ENCODE peak calls at places on chromosomes 11 and 22, in eight cellular contexts. O is T follicular helper cell, X is GM12892, T is mucosa of descending colon, F is neural progenitor cell, J is neural crest cell, B is upper lobe of right lung, U is AG09309. N is an unnamed sample.

GRCh38 chr11:116294630-116295029 is 478.2 kb downstream of the BUD13 start:
- DNase-seq in O (no peak), X (no peak), T (no peak), F (no peak), J (no peak), B (no peak), U (no peak), N (peak)

GRCh38 chr11:74932169-74932568 is 16.7 kb downstream of the XRRA1 start:
- DNase-seq in O (no peak), X (no peak), T (no peak), F (no peak), J (no peak), B (no peak), U (no peak), N (no peak)

GRCh38 chr11:117950320-117950719 is 21.1 kb upstream of the TMPRSS13 start:
- DNase-seq in O (peak), X (no peak), T (no peak), F (no peak), J (no peak), B (no peak), U (no peak), N (no peak)

GRCh38 chr11:115784796-115785521 is 280.7 kb upstream of the CADM1 start:
- DNase-seq in O (no peak), X (no peak), T (peak), F (no peak), J (no peak), B (no peak), U (no peak), N (no peak)

GRCh38 chr11:19290356-19290755 is 49.6 kb upstream of the E2F8 start:
- DNase-seq in O (no peak), X (no peak), T (no peak), F (no peak), J (no peak), B (no peak), U (no peak), N (no peak)

GRCh38 chr11:6568191-6568918 is 35.1 kb downstream of the RRP8 start:
- DNase-seq in O (no peak), X (no peak), T (no peak), F (peak), J (peak), B (no peak), U (no peak), N (no peak)

GRCh38 chr22:33842421-33843094 is 77.7 kb downstream of the LARGE1 start:
- DNase-seq in O (no peak), X (no peak), T (no peak), F (no peak), J (no peak), B (no peak), U (no peak), N (no peak)

GRCh38 chr11:69234740-69235710 is 58.9 kb upstream of the MYEOV start:
- DNase-seq in O (no peak), X (no peak), T (no peak), F (no peak), J (no peak), B (no peak), U (no peak), N (peak)

GRCh38 chr22:50498322-50498861 is 9.1 kb downstream of the LMF2 start:
- DNase-seq in O (peak), X (no peak), T (peak), F (peak), J (peak), B (no peak), U (no peak), N (peak)

GRCh38 chr11:15873501-15873900 is 482.8 kb downstream of the SOX6 start:
- DNase-seq in O (no peak), X (no peak), T (no peak), F (no peak), J (no peak), B (no peak), U (no peak), N (no peak)

GRCh38 chr11:88434333-88434976 is 96.9 kb upstream of the CTSC start:
- DNase-seq in O (no peak), X (no peak), T (no peak), F (no peak), J (no peak), B (no peak), U (no peak), N (no peak)